ENCODE peak calls at places on chromosomes 1 and 21, in nine cellular contexts. U is tibial artery; V is CD8-positive, alpha-beta T cell; D is uterus; Y is fibroblast of lung; P is lung; F is heart right ventricle; I is CD4-positive, alpha-beta memory T cell; Z is SK-N-MC. L is an unnamed sample. For H3K36me3, the result is how much of the 10 kb centered on the place peaks cover.

GRCh38 chr1:40944326-40944725 is 35.2 kb upstream of the CTPS1 start:
- DNase-seq in U (peak), V (no peak), D (peak), Y (peak), P (no peak), F (no peak), I (no peak), Z (no peak), L (no peak)

GRCh38 chr1:215923129-215923824 is 356.2 kb downstream of the KCTD3 start:
- DNase-seq in U (no peak), V (no peak), D (no peak), Y (no peak), P (no peak), F (no peak), I (no peak), Z (no peak), L (no peak)

GRCh38 chr1:8213676-8214075 is 104.2 kb upstream of the SLC45A1 start:
- DNase-seq in U (no peak), V (no peak), D (no peak), Y (no peak), P (no peak), F (no peak), I (no peak), Z (no peak), L (no peak)

GRCh38 chr1:147757015-147757990 is 3.1 kb downstream of the GJA5 start:
- DNase-seq in U (no peak), V (no peak), D (no peak), Y (no peak), P (peak), F (no peak), I (no peak), Z (no peak), L (no peak)

GRCh38 chr21:45887121-45887611 is 94.4 kb upstream of the COL6A1 start:
- DNase-seq in U (no peak), V (no peak), D (no peak), Y (peak), P (no peak), F (peak), I (no peak), Z (no peak), L (no peak)

GRCh38 chr1:4562321-4562720 is 92.1 kb upstream of the AJAP1 start:
- DNase-seq in U (no peak), V (no peak), D (no peak), Y (no peak), P (no peak), F (no peak), I (no peak), Z (no peak), L (no peak)

GRCh38 chr21:43992121-43992520 is 20.0 kb upstream of the TRAPPC10 start:
- DNase-seq in U (no peak), V (no peak), D (no peak), Y (no peak), P (no peak), F (no peak), I (no peak), Z (no peak), L (no peak)

GRCh38 chr21:40011371-40011770 is 144.1 kb downstream of the PCP4 start:
- DNase-seq in U (no peak), V (no peak), D (no peak), Y (no peak), P (no peak), F (no peak), I (no peak), Z (no peak), L (no peak)

GRCh38 chr21:34795152-34796141 is 126.7 kb downstream of the CLIC6 start:
- DNase-seq in U (no peak), V (no peak), D (no peak), Y (peak), P (no peak), F (no peak), I (no peak), Z (no peak), L (no peak)

GRCh38 chr1:23979387-23980005 is 631 bp downstream of the SRSF10 start:
- DNase-seq in U (no peak), V (no peak), D (no peak), Y (no peak), P (no peak), F (no peak), I (no peak), Z (no peak), L (no peak)

GRCh38 chr21:43267391-43268085 is 98.7 kb downstream of the CRYAA start:
- DNase-seq in U (no peak), V (no peak), D (no peak), Y (no peak), P (no peak), F (no peak), I (no peak), Z (no peak), L (no peak)

GRCh38 chr1:173853074-173853473 is 14.7 kb downstream of the GAS5 start:
- DNase-seq in U (no peak), V (no peak), D (no peak), Y (peak), P (no peak), F (peak), I (no peak), Z (no peak), L (peak)

GRCh38 chr1:23421752-23422312 is 2.7 kb downstream of the TCEA3 start:
- DNase-seq in U (peak), V (no peak), D (peak), Y (peak), P (no peak), F (no peak), I (no peak), Z (no peak), L (no peak)

GRCh38 chr1:248924696-248925532 is 18.9 kb downstream of the PGBD2 start:
- DNase-seq in U (no peak), V (no peak), D (no peak), Y (peak), P (no peak), F (peak), I (peak), Z (peak), L (peak)

GRCh38 chr1:158124034-158124433 is 56.7 kb upstream of the CD1D start:
- DNase-seq in U (no peak), V (no peak), D (no peak), Y (no peak), P (no peak), F (no peak), I (no peak), Z (no peak), L (no peak)

GRCh38 chr1:212669600-212669999 is 30.0 kb downstream of the BATF3 start:
- DNase-seq in U (no peak), V (no peak), D (no peak), Y (no peak), P (no peak), F (no peak), I (no peak), Z (no peak), L (no peak)

GRCh38 chr1:52365091-52365745 is 787 bp downstream of the CC2D1B start:
- DNase-seq in U (peak), V (no peak), D (peak), Y (peak), P (peak), F (peak), I (no peak), Z (no peak), L (peak)

GRCh38 chr1:53557830-53558784 is 98.9 kb downstream of the DMRTB1 start:
- DNase-seq in U (peak), V (no peak), D (peak), Y (no peak), P (no peak), F (no peak), I (no peak), Z (no peak), L (no peak)

GRCh38 chr1:208029381-208030319 is 118.7 kb upstream of the CD34 start:
- DNase-seq in U (peak), V (no peak), D (peak), Y (peak), P (no peak), F (peak), I (no peak), Z (no peak), L (no peak)

GRCh38 chr1:2482588-2482987 is 6.5 kb downstream of the PLCH2 start:
- DNase-seq in U (no peak), V (no peak), D (no peak), Y (no peak), P (no peak), F (no peak), I (no peak), Z (no peak), L (no peak)

GRCh38 chr1:8439015-8439702 is 121.2 kb downstream of the SLC45A1 start:
- DNase-seq in U (peak), V (no peak), D (peak), Y (peak), P (peak), F (peak), I (no peak), Z (no peak), L (peak)

GRCh38 chr1:15948091-15948591 is 27.8 kb downstream of the ZBTB17 start:
- DNase-seq in U (no peak), V (no peak), D (no peak), Y (no peak), P (no peak), F (no peak), I (no peak), Z (no peak), L (no peak)

GRCh38 chr1:89271616-89272015 is 1.0 kb downstream of the GBP5 start:
- DNase-seq in U (no peak), V (no peak), D (no peak), Y (peak), P (no peak), F (no peak), I (no peak), Z (no peak), L (no peak)

GRCh38 chr1:215556996-215557395 is 10.1 kb upstream of the KCTD3 start:
- DNase-seq in U (no peak), V (no peak), D (no peak), Y (no peak), P (no peak), F (no peak), I (no peak), Z (no peak), L (no peak)

GRCh38 chr1:32878183-32878582 is 7.5 kb upstream of the FNDC5 start:
- DNase-seq in U (no peak), V (no peak), D (no peak), Y (no peak), P (no peak), F (no peak), I (no peak), Z (no peak), L (no peak)

GRCh38 chr1:60573121-60573520 is 499.6 kb upstream of the C1orf87 start:
- DNase-seq in U (no peak), V (no peak), D (no peak), Y (peak), P (no peak), F (no peak), I (no peak), Z (no peak), L (no peak)

GRCh38 chr1:160419150-160419837 is 18.9 kb downstream of the VANGL2 start:
- DNase-seq in U (no peak), V (no peak), D (no peak), Y (no peak), P (no peak), F (no peak), I (no peak), Z (no peak), L (no peak)

GRCh38 chr1:232676307-232676706 is 46.4 kb upstream of the SIPA1L2 start:
- DNase-seq in U (no peak), V (no peak), D (no peak), Y (no peak), P (no peak), F (no peak), I (no peak), Z (no peak), L (no peak)

GRCh38 chr1:101253976-101254660 is 17.3 kb downstream of the S1PR1 start:
- DNase-seq in U (no peak), V (no peak), D (no peak), Y (no peak), P (no peak), F (no peak), I (no peak), Z (no peak), L (peak)

GRCh38 chr1:231414260-231415016 is 7.6 kb downstream of the EGLN1 start:
- DNase-seq in U (no peak), V (no peak), D (no peak), Y (no peak), P (no peak), F (no peak), I (no peak), Z (no peak), L (no peak)

GRCh38 chr1:155950829-155951228 is 9.4 kb downstream of the RXFP4 start:
- DNase-seq in U (no peak), V (no peak), D (no peak), Y (no peak), P (no peak), F (no peak), I (no peak), Z (no peak), L (no peak)
- H3K36me3 ChIP-seq in U (half or more), V (half or more), D (under half), Y (under half), P (half or more), F (under half), I (half or more), Z (half or more), L (half or more)

DNA sequence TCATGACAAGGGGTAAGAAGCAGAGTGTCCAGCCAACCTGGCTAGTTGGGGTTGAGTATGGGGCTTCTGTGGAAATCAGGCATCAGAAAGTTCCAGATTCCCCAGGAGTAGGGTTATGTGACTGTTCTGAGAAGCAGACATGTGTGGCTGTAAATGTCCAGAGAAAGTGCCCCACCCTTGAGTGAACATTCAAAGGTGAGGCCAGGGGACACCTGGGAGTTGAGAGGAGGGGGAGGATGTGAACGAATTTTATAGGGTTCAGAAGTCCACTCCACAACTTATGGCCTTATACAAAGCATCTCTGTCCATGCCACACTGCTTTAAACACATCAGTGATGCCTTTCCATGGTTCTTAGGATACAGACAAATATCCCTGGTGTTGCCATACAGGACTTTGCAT is 133.3 kb downstream of the IGSF21 start:
- DNase-seq in U (no peak), V (no peak), D (no peak), Y (no peak), P (no peak), F (no peak), I (no peak), Z (no peak), L (no peak)
- H3K36me3 ChIP-seq in U (under half), V (under half), D (under half), Y (under half), P (under half), F (under half), I (under half), Z (under half), L (under half)

DNA sequence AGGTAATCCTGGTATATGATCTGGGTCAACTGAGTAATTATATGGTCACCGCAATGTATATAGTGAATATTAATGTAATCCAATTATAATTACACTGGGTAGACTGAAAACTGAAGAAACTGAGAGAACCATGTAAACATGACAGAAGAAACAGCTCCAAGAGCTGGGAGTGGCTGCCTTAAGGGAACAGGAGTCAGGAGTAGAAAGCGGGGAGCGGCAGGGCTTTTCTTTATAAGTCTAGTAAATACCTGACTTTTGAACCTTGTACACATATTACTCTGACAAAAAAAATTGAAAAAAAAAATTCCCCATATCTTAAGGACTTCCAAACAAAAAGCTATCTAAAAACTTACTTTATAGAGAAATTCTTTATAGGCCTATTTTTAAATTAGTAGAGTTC is 33.7 kb downstream of the THAP3 start:
- DNase-seq in U (no peak), V (no peak), D (no peak), Y (no peak), P (no peak), F (no peak), I (no peak), Z (no peak), L (no peak)
- H3K36me3 ChIP-seq in U (under half), V (under half), D (under half), Y (under half), P (under half), F (under half), I (under half), Z (under half), L (under half)

GRCh38 chr1:170731566-170732261 is 67.8 kb downstream of the PRRX1 start:
- DNase-seq in U (no peak), V (no peak), D (no peak), Y (no peak), P (no peak), F (no peak), I (no peak), Z (no peak), L (no peak)

GRCh38 chr1:170730443-170730842 is 66.5 kb downstream of the PRRX1 start:
- DNase-seq in U (no peak), V (no peak), D (no peak), Y (no peak), P (no peak), F (no peak), I (no peak), Z (no peak), L (no peak)

GRCh38 chr1:170729608-170730378 is 65.9 kb downstream of the PRRX1 start:
- DNase-seq in U (peak), V (no peak), D (no peak), Y (peak), P (no peak), F (peak), I (no peak), Z (no peak), L (no peak)

GRCh38 chr1:170734412-170735175 is 70.7 kb downstream of the PRRX1 start:
- DNase-seq in U (no peak), V (no peak), D (no peak), Y (peak), P (no peak), F (no peak), I (no peak), Z (no peak), L (no peak)

DNA sequence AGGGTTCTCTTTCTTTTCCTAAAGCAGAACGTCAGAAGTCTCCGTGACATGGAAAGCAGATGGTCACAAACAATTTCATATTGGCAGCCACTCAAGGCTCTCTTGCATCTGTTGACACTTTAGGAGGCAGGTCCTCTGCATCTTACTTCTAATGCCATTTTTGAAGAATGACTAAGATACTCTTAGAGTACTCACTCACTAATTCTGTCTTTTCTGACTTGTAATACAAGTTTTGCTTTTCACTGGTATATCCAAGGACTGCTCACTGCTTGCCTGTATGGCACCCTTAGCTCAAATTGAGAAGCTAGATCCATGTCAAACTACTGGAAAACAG is 68.3 kb downstream of the PRRX1 start:
- DNase-seq in U (no peak), V (no peak), D (no peak), Y (peak), P (no peak), F (peak), I (no peak), Z (no peak), L (no peak)
- H3K36me3 ChIP-seq in U (under half), V (under half), D (under half), Y (under half), P (under half), F (under half), I (under half), Z (under half), L (under half)

DNA sequence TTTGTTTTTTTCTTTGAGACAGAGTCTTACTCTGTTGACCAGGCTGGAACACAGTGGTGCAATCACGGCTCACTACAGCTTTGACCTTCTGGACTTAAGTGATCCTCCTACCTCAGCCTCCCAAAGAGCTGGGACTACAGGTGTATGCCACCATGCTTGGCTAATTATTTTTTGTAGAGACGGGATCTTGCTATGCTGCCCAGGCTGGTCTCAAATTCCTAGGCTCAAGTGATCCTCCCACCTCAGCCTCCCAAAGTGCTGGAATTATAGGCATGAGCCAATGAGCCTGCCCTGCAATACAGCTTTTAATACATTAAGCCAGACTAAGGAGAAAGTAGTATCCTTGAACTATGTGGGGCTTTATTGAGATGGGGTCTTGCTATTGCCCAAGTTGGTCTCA is 16.6 kb upstream of the EXOSC10 start:
- DNase-seq in U (no peak), V (no peak), D (no peak), Y (no peak), P (no peak), F (no peak), I (no peak), Z (no peak), L (no peak)
- H3K36me3 ChIP-seq in U (half or more), V (under half), D (under half), Y (under half), P (under half), F (under half), I (under half), Z (under half), L (under half)

GRCh38 chr1:71693581-71693980 is 588.8 kb downstream of the NEGR1 start:
- DNase-seq in U (no peak), V (no peak), D (no peak), Y (no peak), P (no peak), F (no peak), I (no peak), Z (no peak), L (no peak)

GRCh38 chr1:71695084-71695483 is 587.3 kb downstream of the NEGR1 start:
- DNase-seq in U (no peak), V (no peak), D (no peak), Y (no peak), P (no peak), F (no peak), I (no peak), Z (no peak), L (no peak)

DNA sequence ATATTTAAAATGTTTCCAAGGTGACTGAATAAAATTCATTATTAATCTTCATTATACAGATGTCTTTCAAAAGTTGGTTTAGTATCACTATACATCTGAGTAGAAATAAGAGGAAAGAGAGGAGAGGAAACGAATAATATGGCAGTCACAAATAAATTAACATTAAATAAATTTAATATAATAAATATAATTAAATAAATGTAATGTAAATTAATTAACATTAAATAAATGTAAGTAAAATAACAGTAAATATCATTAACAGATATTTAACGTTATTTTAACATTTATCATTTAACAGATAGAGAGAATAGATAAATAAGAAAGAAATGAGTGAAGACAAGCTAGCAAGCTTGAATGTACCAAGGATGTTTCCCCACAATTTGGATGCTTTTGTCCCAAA is 592.7 kb downstream of the NEGR1 start:
- DNase-seq in U (no peak), V (no peak), D (no peak), Y (no peak), P (no peak), F (no peak), I (no peak), Z (no peak), L (no peak)
- H3K36me3 ChIP-seq in U (under half), V (under half), D (under half), Y (under half), P (under half), F (under half), I (under half), Z (under half), L (under half)